ENCODE peak calls at places on chromosome 10, in five cellular contexts. O is NCI-H446; I is Daoy; F is effector CD4-positive, alpha-beta T cell; H is fibroblast of mammary gland. C is an unnamed sample.

GRCh38 chr10:98296514-98296913 is 28.5 kb upstream of the LOXL4 start:
- DNase-seq in I (no peak), H (peak), O (no peak), F (no peak), C (no peak)

GRCh38 chr10:27720529-27720928 is 25.1 kb downstream of the MKX start:
- DNase-seq in I (no peak), H (no peak), O (no peak), F (no peak), C (no peak)

GRCh38 chr10:92181575-92181974 is 109.3 kb downstream of the CPEB3 start:
- DNase-seq in H (no peak), I (no peak), O (no peak), F (no peak), C (no peak)

GRCh38 chr10:52870562-52870961 is 98.0 kb upstream of the MBL2 start:
- DNase-seq in O (no peak), F (no peak), I (no peak), H (no peak), C (no peak)

GRCh38 chr10:13158401-13158800 is 3.0 kb upstream of the MCM10 start:
- DNase-seq in H (no peak), I (no peak), F (no peak), O (no peak), C (no peak)

GRCh38 chr10:80411681-80412230 is 3.4 kb downstream of the PRXL2A start:
- DNase-seq in O (no peak), F (no peak), H (no peak), I (no peak), C (no peak)

GRCh38 chr10:86607674-86608073 is 46.7 kb upstream of the OPN4 start:
- DNase-seq in H (no peak), I (no peak), O (no peak), F (no peak), C (no peak)

GRCh38 chr10:86178401-86179142 is 188.0 kb downstream of the GRID1 start:
- DNase-seq in H (no peak), I (peak), F (no peak), O (no peak), C (no peak)

GRCh38 chr10:99784025-99784730 is 1.7 kb downstream of the ABCC2 start:
- DNase-seq in I (peak), F (no peak), O (peak), H (peak), C (no peak)

GRCh38 chr10:34154371-34154770 is 660.7 kb downstream of the PARD3 start:
- DNase-seq in F (no peak), H (no peak), O (no peak), I (no peak), C (no peak)

GRCh38 chr10:79936625-79937255 is 12.2 kb downstream of the SFTPD start:
- DNase-seq in I (no peak), O (no peak), F (no peak), H (no peak), C (no peak)

GRCh38 chr10:132388901-132389630 is 7.9 kb upstream of the PWWP2B start:
- DNase-seq in H (peak), I (no peak), F (no peak), O (no peak), C (no peak)

GRCh38 chr10:132498562-132499366 is 38.8 kb upstream of the INPP5A start:
- DNase-seq in F (no peak), O (no peak), I (no peak), H (no peak), C (no peak)

GRCh38 chr10:50431118-50431517 is 179.8 kb upstream of the ASAH2 start:
- DNase-seq in O (no peak), I (no peak), H (peak), F (no peak), C (no peak)

GRCh38 chr10:98309366-98310355 is 41.7 kb upstream of the LOXL4 start:
- DNase-seq in I (peak), H (peak), F (no peak), O (peak), C (no peak)

GRCh38 chr10:121216721-121217181 is 365.6 kb downstream of the WDR11 start:
- DNase-seq in H (no peak), F (no peak), I (peak), O (peak), C (no peak)

GRCh38 chr10:129941199-129942018 is 22.7 kb downstream of the EBF3 start:
- DNase-seq in I (no peak), F (no peak), O (no peak), H (no peak), C (no peak)

GRCh38 chr10:101694674-101695403 is at the start of gene FBXW4:
- DNase-seq in I (peak), F (peak), O (no peak), H (peak), C (peak)

GRCh38 chr10:13711281-13711680 is 124.5 kb downstream of the PRPF18 start:
- DNase-seq in H (no peak), O (peak), I (no peak), F (no peak), C (no peak)

GRCh38 chr10:45470098-45471012 is 96.3 kb downstream of the ALOX5 start:
- DNase-seq in F (peak), H (peak), O (no peak), I (no peak), C (peak)

GRCh38 chr10:61786728-61787127 is 114.8 kb upstream of the ARID5B start:
- DNase-seq in O (no peak), H (peak), F (no peak), I (peak), C (no peak)

GRCh38 chr10:24737001-24737400 is 13.3 kb upstream of the ARHGAP21 start:
- DNase-seq in H (no peak), I (no peak), O (no peak), F (no peak), C (no peak)

GRCh38 chr10:47339186-47339735 is 8.9 kb upstream of the RBP3 start:
- DNase-seq in H (no peak), I (no peak), O (no peak), F (no peak), C (no peak)

GRCh38 chr10:46255696-46256355 is 31.0 kb upstream of the ANTXRL start:
- DNase-seq in O (no peak), H (peak), F (peak), I (peak), C (no peak)